ENCODE peak calls at places on chromosomes 4 and X, in five cellular contexts. One of them, this sample, is unnamed.

GRCh38 chrX:5388087-5388486 is 840.6 kb downstream of the NLGN4X start:
- DNase-seq in uterus: no peak
- DNase-seq in SJCRH30: no peak
- DNase-seq in Peyer's patch: no peak
- DNase-seq in A549: no peak
- DNase-seq in this sample: no peak

GRCh38 chrX:40895246-40895645 is 159.9 kb upstream of the MED14 start:
- DNase-seq in uterus: no peak
- DNase-seq in SJCRH30: no peak
- DNase-seq in Peyer's patch: no peak
- DNase-seq in A549: no peak
- DNase-seq in this sample: no peak

GRCh38 chrX:71107762-71108360 is 1.3 kb upstream of the CXorf65 start:
- DNase-seq in uterus: no peak
- DNase-seq in SJCRH30: peak
- DNase-seq in Peyer's patch: no peak
- DNase-seq in A549: no peak
- DNase-seq in this sample: no peak

GRCh38 chrX:128818690-128819089 is 704.6 kb downstream of the SMARCA1 start:
- DNase-seq in uterus: no peak
- DNase-seq in SJCRH30: no peak
- DNase-seq in Peyer's patch: no peak
- DNase-seq in A549: no peak
- DNase-seq in this sample: no peak

GRCh38 chr4:122341906-122342305 is 36.9 kb upstream of the ADAD1 start:
- DNase-seq in uterus: no peak
- DNase-seq in SJCRH30: no peak
- DNase-seq in Peyer's patch: no peak
- DNase-seq in A549: peak
- DNase-seq in this sample: no peak

GRCh38 chrX:121010218-121010617 is 24.7 kb upstream of the CT47A1 start:
- DNase-seq in uterus: no peak
- DNase-seq in SJCRH30: no peak
- DNase-seq in Peyer's patch: no peak
- DNase-seq in A549: no peak
- DNase-seq in this sample: no peak

GRCh38 chr4:6475492-6476020 is 3.1 kb upstream of the PPP2R2C start:
- DNase-seq in uterus: no peak
- DNase-seq in SJCRH30: no peak
- DNase-seq in Peyer's patch: no peak
- DNase-seq in A549: no peak
- DNase-seq in this sample: no peak

GRCh38 chr4:23818097-23818648 is 71.7 kb downstream of the PPARGC1A start:
- DNase-seq in uterus: no peak
- DNase-seq in SJCRH30: peak
- DNase-seq in Peyer's patch: no peak
- DNase-seq in A549: no peak
- DNase-seq in this sample: peak

GRCh38 chr4:89563431-89563830 is 255.8 kb upstream of the GPRIN3 start:
- DNase-seq in uterus: no peak
- DNase-seq in SJCRH30: no peak
- DNase-seq in Peyer's patch: no peak
- DNase-seq in A549: no peak
- DNase-seq in this sample: no peak

GRCh38 chrX:20374450-20374849 is 107.7 kb upstream of the RPS6KA3 start:
- DNase-seq in uterus: no peak
- DNase-seq in SJCRH30: no peak
- DNase-seq in Peyer's patch: no peak
- DNase-seq in A549: no peak
- DNase-seq in this sample: no peak

GRCh38 chrX:53538781-53539180 is 104.6 kb upstream of the HSD17B10 start:
- DNase-seq in uterus: no peak
- DNase-seq in SJCRH30: no peak
- DNase-seq in Peyer's patch: no peak
- DNase-seq in A549: no peak
- DNase-seq in this sample: no peak

GRCh38 chr4:151420408-151420807 is 11.4 kb downstream of the FHIP1A start:
- DNase-seq in uterus: no peak
- DNase-seq in SJCRH30: no peak
- DNase-seq in Peyer's patch: no peak
- DNase-seq in A549: no peak
- DNase-seq in this sample: no peak

GRCh38 chrX:13304052-13304451 is 15.8 kb downstream of the ATXN3L start:
- DNase-seq in uterus: no peak
- DNase-seq in SJCRH30: no peak
- DNase-seq in Peyer's patch: no peak
- DNase-seq in A549: no peak
- DNase-seq in this sample: no peak

GRCh38 chr4:53899544-53900274 is 164.7 kb downstream of the CHIC2 start:
- DNase-seq in uterus: peak
- DNase-seq in SJCRH30: peak
- DNase-seq in Peyer's patch: no peak
- DNase-seq in A549: no peak
- DNase-seq in this sample: no peak

GRCh38 chrX:3659761-3660160 is 53.7 kb downstream of the PRKX start:
- DNase-seq in uterus: no peak
- DNase-seq in SJCRH30: no peak
- DNase-seq in Peyer's patch: no peak
- DNase-seq in A549: no peak
- DNase-seq in this sample: no peak

GRCh38 chr4:183200453-183200852 is 101.4 kb downstream of the WWC2 start:
- DNase-seq in uterus: peak
- DNase-seq in SJCRH30: no peak
- DNase-seq in Peyer's patch: no peak
- DNase-seq in A549: peak
- DNase-seq in this sample: peak

GRCh38 chrX:96906741-96907140 is 23.0 kb downstream of the RPA4 start:
- DNase-seq in uterus: no peak
- DNase-seq in SJCRH30: peak
- DNase-seq in Peyer's patch: no peak
- DNase-seq in A549: peak
- DNase-seq in this sample: no peak

GRCh38 chrX:40996886-40997530 is 88.2 kb upstream of the USP9X start:
- DNase-seq in uterus: no peak
- DNase-seq in SJCRH30: peak
- DNase-seq in Peyer's patch: no peak
- DNase-seq in A549: peak
- DNase-seq in this sample: no peak

GRCh38 chr4:112982677-112983076 is 66.8 kb upstream of the ANK2 start:
- DNase-seq in uterus: no peak
- DNase-seq in SJCRH30: no peak
- DNase-seq in Peyer's patch: no peak
- DNase-seq in A549: peak
- DNase-seq in this sample: no peak

GRCh38 chr4:138891610-138892009 is 124.0 kb upstream of the NOCT start:
- DNase-seq in uterus: no peak
- DNase-seq in SJCRH30: no peak
- DNase-seq in Peyer's patch: no peak
- DNase-seq in A549: no peak
- DNase-seq in this sample: no peak

GRCh38 chr4:100288167-100288566 is 97.9 kb upstream of the DDIT4L start:
- DNase-seq in uterus: no peak
- DNase-seq in SJCRH30: no peak
- DNase-seq in Peyer's patch: no peak
- DNase-seq in A549: peak
- DNase-seq in this sample: no peak

GRCh38 chr4:94158883-94159282 is 48.8 kb upstream of the SMARCAD1 start:
- DNase-seq in uterus: no peak
- DNase-seq in SJCRH30: no peak
- DNase-seq in Peyer's patch: no peak
- DNase-seq in A549: no peak
- DNase-seq in this sample: no peak

GRCh38 chrX:80810365-80810978 is 795 bp upstream of the BRWD3 start:
- DNase-seq in uterus: no peak
- DNase-seq in SJCRH30: peak
- DNase-seq in Peyer's patch: no peak
- DNase-seq in A549: peak
- DNase-seq in this sample: no peak

GRCh38 chr4:100287569-100287968 is 97.3 kb upstream of the DDIT4L start:
- DNase-seq in uterus: no peak
- DNase-seq in SJCRH30: no peak
- DNase-seq in Peyer's patch: no peak
- DNase-seq in A549: no peak
- DNase-seq in this sample: no peak

GRCh38 chrX:46965125-46965758 is 53.0 kb downstream of the JADE3 start:
- DNase-seq in uterus: no peak
- DNase-seq in SJCRH30: no peak
- DNase-seq in Peyer's patch: no peak
- DNase-seq in A549: no peak
- DNase-seq in this sample: no peak

GRCh38 chr4:32472918-32473317 is 1752.7 kb downstream of the PCDH7 start:
- DNase-seq in uterus: no peak
- DNase-seq in SJCRH30: peak
- DNase-seq in Peyer's patch: no peak
- DNase-seq in A549: no peak
- DNase-seq in this sample: no peak

GRCh38 chrX:110045988-110046387 is 43.1 kb downstream of the TMEM164 start:
- DNase-seq in uterus: no peak
- DNase-seq in SJCRH30: no peak
- DNase-seq in Peyer's patch: no peak
- DNase-seq in A549: peak
- DNase-seq in this sample: no peak

GRCh38 chr4:42750831-42751230 is 93.9 kb upstream of the ATP8A1 start:
- DNase-seq in uterus: no peak
- DNase-seq in SJCRH30: no peak
- DNase-seq in Peyer's patch: no peak
- DNase-seq in A549: no peak
- DNase-seq in this sample: no peak

GRCh38 chrX:65862638-65863037 is 177.2 kb downstream of the VSIG4 start:
- DNase-seq in uterus: no peak
- DNase-seq in SJCRH30: no peak
- DNase-seq in Peyer's patch: no peak
- DNase-seq in A549: no peak
- DNase-seq in this sample: no peak

GRCh38 chr4:79083406-79084010 is 144.3 kb upstream of the PAQR3 start:
- DNase-seq in uterus: peak
- DNase-seq in SJCRH30: no peak
- DNase-seq in Peyer's patch: no peak
- DNase-seq in A549: no peak
- DNase-seq in this sample: no peak

GRCh38 chrX:115419094-115419493 is 129.6 kb downstream of the LUZP4 start:
- DNase-seq in uterus: no peak
- DNase-seq in SJCRH30: no peak
- DNase-seq in Peyer's patch: no peak
- DNase-seq in A549: no peak
- DNase-seq in this sample: no peak

GRCh38 chr4:41375561-41375960 is 118.8 kb downstream of the UCHL1 start:
- DNase-seq in uterus: no peak
- DNase-seq in SJCRH30: no peak
- DNase-seq in Peyer's patch: no peak
- DNase-seq in A549: no peak
- DNase-seq in this sample: no peak

GRCh38 chr4:53173576-53173975 is 192.3 kb downstream of the SCFD2 start:
- DNase-seq in uterus: no peak
- DNase-seq in SJCRH30: no peak
- DNase-seq in Peyer's patch: no peak
- DNase-seq in A549: no peak
- DNase-seq in this sample: no peak

GRCh38 chrX:77527233-77528001 is 80.2 kb downstream of the FGF16 start:
- DNase-seq in uterus: no peak
- DNase-seq in SJCRH30: no peak
- DNase-seq in Peyer's patch: no peak
- DNase-seq in A549: no peak
- DNase-seq in this sample: no peak

GRCh38 chr4:81470456-81471327 is 1.0 kb downstream of the RASGEF1B start:
- DNase-seq in uterus: peak
- DNase-seq in SJCRH30: no peak
- DNase-seq in Peyer's patch: peak
- DNase-seq in A549: no peak
- DNase-seq in this sample: peak

GRCh38 chr4:40749717-40750460 is at the start of gene NSUN7:
- DNase-seq in uterus: peak
- DNase-seq in SJCRH30: peak
- DNase-seq in Peyer's patch: peak
- DNase-seq in A549: peak
- DNase-seq in this sample: peak

GRCh38 chrX:133881893-133882292 is 103.5 kb downstream of the GPC3 start:
- DNase-seq in uterus: no peak
- DNase-seq in SJCRH30: peak
- DNase-seq in Peyer's patch: no peak
- DNase-seq in A549: no peak
- DNase-seq in this sample: no peak

GRCh38 chr4:83011779-83012630 is 1.4 kb upstream of the LIN54 start:
- DNase-seq in uterus: peak
- DNase-seq in SJCRH30: peak
- DNase-seq in Peyer's patch: peak
- DNase-seq in A549: peak
- DNase-seq in this sample: peak

GRCh38 chrX:111880735-111881134 is 4.8 kb downstream of the TRPC5OS start:
- DNase-seq in uterus: no peak
- DNase-seq in SJCRH30: no peak
- DNase-seq in Peyer's patch: no peak
- DNase-seq in A549: no peak
- DNase-seq in this sample: no peak
- H3K27ac ChIP-seq in uterus: no peak
- H3K27ac ChIP-seq in SJCRH30: no peak
- H3K27ac ChIP-seq in Peyer's patch: no peak
- H3K27ac ChIP-seq in A549: no peak
- H3K27ac ChIP-seq in this sample: no peak

GRCh38 chrX:39674771-39675553 is 422.8 kb downstream of the BCOR start:
- DNase-seq in uterus: no peak
- DNase-seq in SJCRH30: no peak
- DNase-seq in Peyer's patch: no peak
- DNase-seq in A549: no peak
- DNase-seq in this sample: no peak

GRCh38 chrX:39676434-39676833 is 421.3 kb downstream of the BCOR start:
- DNase-seq in uterus: no peak
- DNase-seq in SJCRH30: peak
- DNase-seq in Peyer's patch: no peak
- DNase-seq in A549: no peak
- DNase-seq in this sample: no peak

GRCh38 chrX:39677585-39677984 is 420.2 kb downstream of the BCOR start:
- DNase-seq in uterus: no peak
- DNase-seq in SJCRH30: no peak
- DNase-seq in Peyer's patch: no peak
- DNase-seq in A549: no peak
- DNase-seq in this sample: no peak

GRCh38 chrX:39677987-39678840 is 419.5 kb downstream of the BCOR start:
- DNase-seq in uterus: no peak
- DNase-seq in SJCRH30: no peak
- DNase-seq in Peyer's patch: no peak
- DNase-seq in A549: no peak
- DNase-seq in this sample: no peak

GRCh38 chrX:39675619-39676018 is 422.1 kb downstream of the BCOR start:
- DNase-seq in uterus: peak
- DNase-seq in SJCRH30: no peak
- DNase-seq in Peyer's patch: no peak
- DNase-seq in A549: no peak
- DNase-seq in this sample: peak
- H3K27ac ChIP-seq in uterus: peak
- H3K27ac ChIP-seq in SJCRH30: no peak
- H3K27ac ChIP-seq in Peyer's patch: no peak
- H3K27ac ChIP-seq in A549: no peak
- H3K27ac ChIP-seq in this sample: no peak

GRCh38 chr4:76657443-76657842 is 222.4 kb downstream of the SHROOM3 start:
- DNase-seq in uterus: no peak
- DNase-seq in SJCRH30: peak
- DNase-seq in Peyer's patch: no peak
- DNase-seq in A549: no peak
- DNase-seq in this sample: no peak
- H3K27ac ChIP-seq in uterus: no peak
- H3K27ac ChIP-seq in SJCRH30: peak
- H3K27ac ChIP-seq in Peyer's patch: peak
- H3K27ac ChIP-seq in A549: no peak
- H3K27ac ChIP-seq in this sample: no peak

GRCh38 chr4:110119880-110120279 is 78.5 kb downstream of the ELOVL6 start:
- DNase-seq in uterus: no peak
- DNase-seq in SJCRH30: no peak
- DNase-seq in Peyer's patch: no peak
- DNase-seq in A549: no peak
- DNase-seq in this sample: no peak
- H3K27ac ChIP-seq in uterus: no peak
- H3K27ac ChIP-seq in SJCRH30: no peak
- H3K27ac ChIP-seq in Peyer's patch: no peak
- H3K27ac ChIP-seq in A549: no peak
- H3K27ac ChIP-seq in this sample: peak

This sample was measured in transverse colon.